ENCODE peak calls at places on chromosomes 1 and 21, in nine cellular contexts. One of them, this sample, is unnamed.

GRCh38 chr1:186102559-186103148 is 272.4 kb downstream of the TPR start:
- DNase-seq in body of pancreas: no peak
- DNase-seq in upper lobe of left lung: no peak
- DNase-seq in NT2/D1: no peak
- DNase-seq in lower lobe of right lung: no peak
- DNase-seq in fibroblast of the aortic adventitia: peak
- DNase-seq in activated CD4-positive, alpha-beta T cell treated with anti-CD3 and anti-CD28 coated beads, Interleukin-2, amount 10 ng/mL, durations not matched to agents 7 days and 5 days: no peak
- DNase-seq in fibroblast of lung: peak
- DNase-seq in HEK293T: no peak
- DNase-seq in this sample: no peak

GRCh38 chr21:38323721-38324591 is 67.2 kb downstream of the KCNJ15 start:
- DNase-seq in body of pancreas: no peak
- DNase-seq in upper lobe of left lung: no peak
- DNase-seq in NT2/D1: peak
- DNase-seq in lower lobe of right lung: no peak
- DNase-seq in fibroblast of the aortic adventitia: peak
- DNase-seq in activated CD4-positive, alpha-beta T cell treated with anti-CD3 and anti-CD28 coated beads, Interleukin-2, amount 10 ng/mL, durations not matched to agents 7 days and 5 days: no peak
- DNase-seq in fibroblast of lung: peak
- DNase-seq in HEK293T: no peak
- DNase-seq in this sample: no peak

GRCh38 chr21:26800455-26801454 is 44.5 kb downstream of the ADAMTS1 start:
- DNase-seq in body of pancreas: no peak
- DNase-seq in upper lobe of left lung: no peak
- DNase-seq in NT2/D1: no peak
- DNase-seq in lower lobe of right lung: no peak
- DNase-seq in fibroblast of the aortic adventitia: peak
- DNase-seq in activated CD4-positive, alpha-beta T cell treated with anti-CD3 and anti-CD28 coated beads, Interleukin-2, amount 10 ng/mL, durations not matched to agents 7 days and 5 days: no peak
- DNase-seq in fibroblast of lung: no peak
- DNase-seq in HEK293T: no peak
- DNase-seq in this sample: no peak

GRCh38 chr21:32514275-32515055 is 70.9 kb downstream of the TCP10L start:
- DNase-seq in body of pancreas: no peak
- DNase-seq in upper lobe of left lung: no peak
- DNase-seq in NT2/D1: no peak
- DNase-seq in lower lobe of right lung: no peak
- DNase-seq in fibroblast of the aortic adventitia: no peak
- DNase-seq in activated CD4-positive, alpha-beta T cell treated with anti-CD3 and anti-CD28 coated beads, Interleukin-2, amount 10 ng/mL, durations not matched to agents 7 days and 5 days: no peak
- DNase-seq in fibroblast of lung: no peak
- DNase-seq in HEK293T: no peak
- DNase-seq in this sample: no peak

GRCh38 chr1:167746988-167747655 is 25.3 kb downstream of the MPZL1 start:
- DNase-seq in body of pancreas: no peak
- DNase-seq in upper lobe of left lung: no peak
- DNase-seq in NT2/D1: no peak
- DNase-seq in lower lobe of right lung: no peak
- DNase-seq in fibroblast of the aortic adventitia: no peak
- DNase-seq in activated CD4-positive, alpha-beta T cell treated with anti-CD3 and anti-CD28 coated beads, Interleukin-2, amount 10 ng/mL, durations not matched to agents 7 days and 5 days: no peak
- DNase-seq in fibroblast of lung: no peak
- DNase-seq in HEK293T: no peak
- DNase-seq in this sample: no peak

GRCh38 chr1:77438239-77438913 is 156.6 kb downstream of the AK5 start:
- DNase-seq in body of pancreas: peak
- DNase-seq in upper lobe of left lung: no peak
- DNase-seq in NT2/D1: no peak
- DNase-seq in lower lobe of right lung: no peak
- DNase-seq in fibroblast of the aortic adventitia: peak
- DNase-seq in activated CD4-positive, alpha-beta T cell treated with anti-CD3 and anti-CD28 coated beads, Interleukin-2, amount 10 ng/mL, durations not matched to agents 7 days and 5 days: no peak
- DNase-seq in fibroblast of lung: peak
- DNase-seq in HEK293T: no peak
- DNase-seq in this sample: no peak

GRCh38 chr21:35528109-35529042 is 479.3 kb upstream of the RUNX1 start:
- DNase-seq in body of pancreas: no peak
- DNase-seq in upper lobe of left lung: peak
- DNase-seq in NT2/D1: no peak
- DNase-seq in lower lobe of right lung: peak
- DNase-seq in fibroblast of the aortic adventitia: peak
- DNase-seq in activated CD4-positive, alpha-beta T cell treated with anti-CD3 and anti-CD28 coated beads, Interleukin-2, amount 10 ng/mL, durations not matched to agents 7 days and 5 days: peak
- DNase-seq in fibroblast of lung: no peak
- DNase-seq in HEK293T: no peak
- DNase-seq in this sample: peak

GRCh38 chr1:26522073-26522472 is 7.5 kb upstream of the RPS6KA1 start:
- DNase-seq in body of pancreas: no peak
- DNase-seq in upper lobe of left lung: no peak
- DNase-seq in NT2/D1: no peak
- DNase-seq in lower lobe of right lung: no peak
- DNase-seq in fibroblast of the aortic adventitia: no peak
- DNase-seq in activated CD4-positive, alpha-beta T cell treated with anti-CD3 and anti-CD28 coated beads, Interleukin-2, amount 10 ng/mL, durations not matched to agents 7 days and 5 days: no peak
- DNase-seq in fibroblast of lung: no peak
- DNase-seq in HEK293T: no peak
- DNase-seq in this sample: no peak

GRCh38 chr1:110746644-110747259 is 72.0 kb upstream of the KCNA3 start:
- DNase-seq in body of pancreas: peak
- DNase-seq in upper lobe of left lung: no peak
- DNase-seq in NT2/D1: peak
- DNase-seq in lower lobe of right lung: peak
- DNase-seq in fibroblast of the aortic adventitia: peak
- DNase-seq in activated CD4-positive, alpha-beta T cell treated with anti-CD3 and anti-CD28 coated beads, Interleukin-2, amount 10 ng/mL, durations not matched to agents 7 days and 5 days: peak
- DNase-seq in fibroblast of lung: peak
- DNase-seq in HEK293T: peak
- DNase-seq in this sample: no peak

GRCh38 chr21:14418920-14419319 is 36.0 kb upstream of the HSPA13 start:
- DNase-seq in body of pancreas: no peak
- DNase-seq in upper lobe of left lung: no peak
- DNase-seq in NT2/D1: no peak
- DNase-seq in lower lobe of right lung: no peak
- DNase-seq in fibroblast of the aortic adventitia: no peak
- DNase-seq in activated CD4-positive, alpha-beta T cell treated with anti-CD3 and anti-CD28 coated beads, Interleukin-2, amount 10 ng/mL, durations not matched to agents 7 days and 5 days: no peak
- DNase-seq in fibroblast of lung: no peak
- DNase-seq in HEK293T: no peak
- DNase-seq in this sample: no peak

GRCh38 chr1:47992720-47993119 is 4.5 kb downstream of the TRABD2B start:
- DNase-seq in body of pancreas: no peak
- DNase-seq in upper lobe of left lung: no peak
- DNase-seq in NT2/D1: no peak
- DNase-seq in lower lobe of right lung: no peak
- DNase-seq in fibroblast of the aortic adventitia: peak
- DNase-seq in activated CD4-positive, alpha-beta T cell treated with anti-CD3 and anti-CD28 coated beads, Interleukin-2, amount 10 ng/mL, durations not matched to agents 7 days and 5 days: no peak
- DNase-seq in fibroblast of lung: no peak
- DNase-seq in HEK293T: peak
- DNase-seq in this sample: no peak

GRCh38 chr1:164755674-164756073 is 196.7 kb downstream of the PBX1 start:
- DNase-seq in body of pancreas: no peak
- DNase-seq in upper lobe of left lung: no peak
- DNase-seq in NT2/D1: no peak
- DNase-seq in lower lobe of right lung: no peak
- DNase-seq in fibroblast of the aortic adventitia: no peak
- DNase-seq in activated CD4-positive, alpha-beta T cell treated with anti-CD3 and anti-CD28 coated beads, Interleukin-2, amount 10 ng/mL, durations not matched to agents 7 days and 5 days: no peak
- DNase-seq in fibroblast of lung: no peak
- DNase-seq in HEK293T: no peak
- DNase-seq in this sample: no peak

GRCh38 chr21:41634211-41634694 is 126.3 kb upstream of the TMPRSS2 start:
- DNase-seq in body of pancreas: no peak
- DNase-seq in upper lobe of left lung: peak
- DNase-seq in NT2/D1: peak
- DNase-seq in lower lobe of right lung: peak
- DNase-seq in fibroblast of the aortic adventitia: no peak
- DNase-seq in activated CD4-positive, alpha-beta T cell treated with anti-CD3 and anti-CD28 coated beads, Interleukin-2, amount 10 ng/mL, durations not matched to agents 7 days and 5 days: no peak
- DNase-seq in fibroblast of lung: no peak
- DNase-seq in HEK293T: no peak
- DNase-seq in this sample: no peak

GRCh38 chr1:64469977-64470669 is at the start of gene CACHD1:
- DNase-seq in body of pancreas: peak
- DNase-seq in upper lobe of left lung: peak
- DNase-seq in NT2/D1: peak
- DNase-seq in lower lobe of right lung: peak
- DNase-seq in fibroblast of the aortic adventitia: peak
- DNase-seq in activated CD4-positive, alpha-beta T cell treated with anti-CD3 and anti-CD28 coated beads, Interleukin-2, amount 10 ng/mL, durations not matched to agents 7 days and 5 days: peak
- DNase-seq in fibroblast of lung: peak
- DNase-seq in HEK293T: peak
- DNase-seq in this sample: no peak

GRCh38 chr1:50659107-50659628 is 235.9 kb upstream of the DMRTA2 start:
- DNase-seq in body of pancreas: no peak
- DNase-seq in upper lobe of left lung: peak
- DNase-seq in NT2/D1: no peak
- DNase-seq in lower lobe of right lung: no peak
- DNase-seq in fibroblast of the aortic adventitia: no peak
- DNase-seq in activated CD4-positive, alpha-beta T cell treated with anti-CD3 and anti-CD28 coated beads, Interleukin-2, amount 10 ng/mL, durations not matched to agents 7 days and 5 days: no peak
- DNase-seq in fibroblast of lung: no peak
- DNase-seq in HEK293T: no peak
- DNase-seq in this sample: no peak

GRCh38 chr1:151399890-151400235 is 490 bp downstream of the PSMB4 start:
- DNase-seq in body of pancreas: peak
- DNase-seq in upper lobe of left lung: no peak
- DNase-seq in NT2/D1: peak
- DNase-seq in lower lobe of right lung: no peak
- DNase-seq in fibroblast of the aortic adventitia: peak
- DNase-seq in activated CD4-positive, alpha-beta T cell treated with anti-CD3 and anti-CD28 coated beads, Interleukin-2, amount 10 ng/mL, durations not matched to agents 7 days and 5 days: peak
- DNase-seq in fibroblast of lung: peak
- DNase-seq in HEK293T: peak
- DNase-seq in this sample: no peak